ENCODE peak calls at places on chromosomes 6 and 20, in four cellular contexts. O is GM12865; K is CD4-positive, alpha-beta T cell; A is HL-60. L is an unnamed sample.

GRCh38 chr6:28953039-28953872 is 29.5 kb upstream of the TRIM27 start:
- DNase-seq in K (peak), O (peak), A (no peak), L (peak)

GRCh38 chr6:142913511-142914047 is 31.4 kb downstream of the HIVEP2 start:
- DNase-seq in A (peak), O (peak), K (peak), L (no peak)

GRCh38 chr6:134374486-134374885 is 56.6 kb upstream of the SGK1 start:
- DNase-seq in O (no peak), A (no peak), K (no peak), L (peak)

GRCh38 chr6:75381878-75382633 is 97.5 kb upstream of the TMEM30A start:
- DNase-seq in A (no peak), K (no peak), O (no peak), L (no peak)

GRCh38 chr6:148463671-148464070 is 121.0 kb downstream of the SASH1 start:
- DNase-seq in O (no peak), K (no peak), A (no peak), L (no peak)

GRCh38 chr6:53615633-53616449 is 49.7 kb downstream of the KLHL31 start:
- DNase-seq in K (no peak), A (no peak), O (no peak), L (peak)

GRCh38 chr6:167293088-167293589 is 2.0 kb downstream of the UNC93A start:
- DNase-seq in K (no peak), A (no peak), O (no peak), L (no peak)

GRCh38 chr6:110518281-110518623 is 41.8 kb upstream of the SLC22A16 start:
- DNase-seq in A (no peak), O (no peak), K (no peak), L (peak)

GRCh38 chr6:4799912-4800311 is 23.7 kb downstream of the CDYL start:
- DNase-seq in O (no peak), A (no peak), K (no peak), L (no peak)

GRCh38 chr6:7522873-7523272 is 18.6 kb upstream of the DSP start:
- DNase-seq in O (no peak), K (no peak), A (no peak), L (no peak)

GRCh38 chr6:163599684-163600083 is 185.2 kb downstream of the QKI start:
- DNase-seq in O (no peak), A (no peak), K (no peak), L (no peak)

GRCh38 chr6:15352229-15352628 is 106.4 kb downstream of the JARID2 start:
- DNase-seq in K (no peak), A (no peak), O (no peak), L (no peak)
- TF ChIP-seq CTCF in K (no peak), A (no peak), O (no peak), L (no peak)

GRCh38 chr20:21053002-21053762 is 53.0 kb downstream of the LINC00237 start:
- DNase-seq in A (no peak), K (no peak), O (no peak), L (no peak)
- TF ChIP-seq CTCF in A (no peak), K (no peak), O (no peak), L (no peak)

DNA sequence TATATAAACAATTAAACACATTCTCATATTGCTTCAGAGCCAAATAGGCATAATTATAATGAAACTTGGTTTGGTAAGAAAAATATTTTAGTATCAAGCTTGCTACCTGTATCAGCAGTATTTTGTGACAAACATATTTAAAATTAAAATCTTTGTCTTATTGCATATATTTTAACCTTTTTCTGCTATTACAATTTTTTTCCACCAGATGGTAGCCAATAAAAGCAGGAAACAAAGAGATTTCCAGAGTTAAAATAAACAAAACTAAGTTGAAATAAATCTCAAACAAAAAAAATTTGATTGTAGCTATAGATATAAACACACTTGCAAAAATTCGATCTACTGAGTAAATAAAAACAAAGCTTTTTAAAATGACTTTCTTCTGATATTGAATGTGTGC is 491.3 kb upstream of the GJE1 start:
- DNase-seq in O (no peak), A (no peak), K (no peak), L (no peak)
- TF ChIP-seq CTCF in O (no peak), A (no peak), K (no peak), L (peak)

DNA sequence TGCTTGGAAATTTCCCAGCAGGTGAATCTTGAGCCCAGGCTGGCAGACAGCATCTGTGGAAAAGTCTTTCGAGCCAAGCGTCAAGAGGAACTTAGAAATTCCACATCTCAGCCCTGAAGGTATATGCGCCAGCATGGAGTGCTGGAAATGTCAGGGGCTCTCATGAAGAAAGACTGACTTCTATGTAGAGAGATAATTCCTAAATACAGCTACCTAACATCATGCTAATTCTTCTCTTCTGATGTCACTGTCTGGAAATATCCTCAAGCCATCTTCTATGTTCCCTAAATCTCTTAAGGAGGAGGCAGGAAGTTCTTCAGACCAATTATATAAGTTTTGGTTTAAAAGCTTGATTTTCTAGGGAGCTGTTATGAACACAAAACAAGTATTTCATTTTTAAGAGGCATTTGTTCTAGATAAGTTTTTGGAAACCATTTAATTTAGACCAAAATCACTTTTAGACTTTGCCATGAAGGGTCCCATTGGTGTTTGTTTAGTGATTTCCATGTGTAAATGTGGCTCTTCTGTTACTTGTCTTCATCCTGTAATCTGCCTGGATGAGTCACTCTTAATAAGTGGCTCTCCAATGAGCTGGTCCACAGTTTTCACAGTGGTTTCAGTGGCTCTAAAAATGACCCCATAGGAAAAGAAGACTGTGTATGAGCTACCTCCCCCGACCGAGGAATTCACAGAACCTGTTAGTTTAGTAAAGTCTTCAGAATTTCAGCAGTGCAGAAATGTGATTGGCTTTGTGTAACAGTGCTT is 492.2 kb upstream of the MARCKS start:
- DNase-seq in K (no peak), O (no peak), A (no peak), L (peak)
- TF ChIP-seq CTCF in K (no peak), O (no peak), A (no peak), L (no peak)

GRCh38 chr6:107009499-107009898 is 18.5 kb upstream of the MTRES1 start:
- DNase-seq in O (no peak), A (no peak), K (no peak), L (no peak)
- TF ChIP-seq CTCF in O (no peak), A (no peak), K (no peak), L (no peak)